ENCODE peak calls at places on chromosomes 16 and 17, in nine cellular contexts. K, J, O, C, G, X, E, I and N are unnamed samples.

GRCh38 chr16:67170168-67170947 is at the start of gene NOL3:
- DNase-seq in K (peak), J (no peak), O (peak), C (no peak), G (no peak), X (peak), E (peak), I (no peak), N (peak)

GRCh38 chr17:64622931-64623654 is 39.0 kb downstream of the SMURF2 start:
- DNase-seq in K (peak), J (no peak), O (peak), C (no peak), G (no peak), X (peak), E (peak), I (no peak), N (no peak)

GRCh38 chr16:53529529-53529928 is 26.5 kb upstream of the AKTIP start:
- DNase-seq in K (no peak), J (no peak), O (no peak), C (no peak), G (no peak), X (no peak), E (no peak), I (no peak), N (no peak)

GRCh38 chr16:4677390-4677789 is 16.0 kb upstream of the NUDT16L1 start:
- DNase-seq in K (no peak), J (no peak), O (no peak), C (no peak), G (no peak), X (no peak), E (no peak), I (no peak), N (no peak)

GRCh38 chr17:41678907-41679739 is 9.6 kb upstream of the EIF1 start:
- DNase-seq in K (peak), J (peak), O (peak), C (peak), G (peak), X (peak), E (peak), I (no peak), N (peak)

GRCh38 chr17:949623-950338 is 29.8 kb downstream of the NXN start:
- DNase-seq in K (no peak), J (no peak), O (no peak), C (no peak), G (no peak), X (no peak), E (no peak), I (no peak), N (no peak)

GRCh38 chr16:86027366-86028126 is 128.6 kb downstream of the IRF8 start:
- DNase-seq in K (no peak), J (no peak), O (no peak), C (no peak), G (no peak), X (no peak), E (no peak), I (no peak), N (no peak)

GRCh38 chr16:12361016-12361415 is 384.5 kb downstream of the SNX29 start:
- DNase-seq in K (no peak), J (no peak), O (no peak), C (no peak), G (no peak), X (no peak), E (no peak), I (no peak), N (no peak)

GRCh38 chr16:53985865-53986264 is 281.9 kb downstream of the FTO start:
- DNase-seq in K (no peak), J (no peak), O (no peak), C (no peak), G (no peak), X (no peak), E (no peak), I (no peak), N (no peak)

GRCh38 chr17:64780096-64781012 is 118.2 kb upstream of the SMURF2 start:
- DNase-seq in K (no peak), J (peak), O (peak), C (peak), G (peak), X (no peak), E (no peak), I (peak), N (peak)

GRCh38 chr17:50135316-50136095 is 5.5 kb upstream of the SAMD14 start:
- DNase-seq in K (no peak), J (no peak), O (no peak), C (no peak), G (no peak), X (no peak), E (no peak), I (no peak), N (no peak)

GRCh38 chr16:11619327-11619851 is 32.7 kb upstream of the LITAF start:
- DNase-seq in K (peak), J (peak), O (no peak), C (peak), G (no peak), X (no peak), E (no peak), I (no peak), N (peak)

GRCh38 chr17:44004077-44004760 is at the start of gene NAGS:
- DNase-seq in K (no peak), J (no peak), O (no peak), C (no peak), G (no peak), X (no peak), E (no peak), I (no peak), N (no peak)

GRCh38 chr17:38341035-38341721 is 2.6 kb downstream of the GPR179 start:
- DNase-seq in K (peak), J (no peak), O (no peak), C (no peak), G (no peak), X (peak), E (no peak), I (no peak), N (no peak)

GRCh38 chr16:89193021-89193575 is 7.2 kb downstream of the SLC22A31 start:
- DNase-seq in K (no peak), J (peak), O (peak), C (no peak), G (no peak), X (peak), E (no peak), I (no peak), N (peak)

GRCh38 chr17:58747674-58748073 is 8.0 kb upstream of the PPM1E start:
- DNase-seq in K (no peak), J (no peak), O (no peak), C (no peak), G (no peak), X (no peak), E (no peak), I (no peak), N (no peak)

GRCh38 chr16:89308391-89309333 is 91.2 kb downstream of the ZNF778 start:
- DNase-seq in K (no peak), J (peak), O (no peak), C (peak), G (no peak), X (no peak), E (no peak), I (peak), N (no peak)

GRCh38 chr16:977896-978295 is 3.7 kb upstream of the SOX8 start:
- DNase-seq in K (no peak), J (no peak), O (no peak), C (no peak), G (no peak), X (no peak), E (no peak), I (no peak), N (no peak)

GRCh38 chr17:64009571-64010402 is 10.6 kb downstream of the ICAM2 start:
- DNase-seq in K (peak), J (no peak), O (no peak), C (no peak), G (no peak), X (no peak), E (no peak), I (no peak), N (peak)

GRCh38 chr17:12979255-12979654 is 38.6 kb downstream of the ELAC2 start:
- DNase-seq in K (no peak), J (no peak), O (no peak), C (no peak), G (no peak), X (no peak), E (no peak), I (no peak), N (no peak)

GRCh38 chr17:7207120-7208001 is 12.3 kb downstream of the DLG4 start:
- DNase-seq in K (no peak), J (no peak), O (peak), C (no peak), G (no peak), X (no peak), E (no peak), I (no peak), N (no peak)

GRCh38 chr17:42845918-42846593 is 1.7 kb downstream of the AOC2 start:
- DNase-seq in K (peak), J (no peak), O (no peak), C (no peak), G (peak), X (peak), E (peak), I (no peak), N (no peak)

GRCh38 chr17:81221842-81222619 is 734 bp downstream of the CEP131 start:
- DNase-seq in K (no peak), J (no peak), O (no peak), C (no peak), G (no peak), X (no peak), E (no peak), I (no peak), N (no peak)

GRCh38 chr17:81458628-81459027 is 54.0 kb downstream of the ACTG1 start:
- DNase-seq in K (no peak), J (no peak), O (no peak), C (no peak), G (no peak), X (no peak), E (no peak), I (no peak), N (no peak)

GRCh38 chr16:86925067-86925791 is 346.9 kb downstream of the FOXL1 start:
- DNase-seq in K (peak), J (no peak), O (peak), C (no peak), G (no peak), X (peak), E (peak), I (no peak), N (no peak)

GRCh38 chr17:67582632-67583230 is 135.0 kb upstream of the NOL11 start:
- DNase-seq in K (peak), J (no peak), O (peak), C (no peak), G (no peak), X (no peak), E (no peak), I (no peak), N (no peak)